ENCODE peak calls at places on chromosomes 6 and 20, in eight cellular contexts. One of them, this sample, is unnamed.

GRCh38 chr20:43513298-43514061 is 6.0 kb downstream of the L3MBTL1 start:
- DNase-seq in effector CD4-positive, alpha-beta T cell: no peak
- DNase-seq in fibroblast of lung: no peak
- DNase-seq in NCI-H1694 treated with DMSO at 0.1 percent for 48 hours: no peak
- DNase-seq in hepatocyte: no peak
- DNase-seq in small intestine: no peak
- DNase-seq in brain microvascular endothelial cell: no peak
- DNase-seq in activated T-helper 1 cell treated with Interleukin-2 at 50 U/mL for 16 hours: no peak
- DNase-seq in this sample: no peak

GRCh38 chr6:9927271-9927670 is 487.6 kb downstream of the TFAP2A start:
- DNase-seq in effector CD4-positive, alpha-beta T cell: no peak
- DNase-seq in fibroblast of lung: no peak
- DNase-seq in NCI-H1694 treated with DMSO at 0.1 percent for 48 hours: no peak
- DNase-seq in hepatocyte: no peak
- DNase-seq in small intestine: no peak
- DNase-seq in brain microvascular endothelial cell: no peak
- DNase-seq in activated T-helper 1 cell treated with Interleukin-2 at 50 U/mL for 16 hours: no peak
- DNase-seq in this sample: no peak

GRCh38 chr6:24520929-24521546 is 26.3 kb downstream of the ALDH5A1 start:
- DNase-seq in effector CD4-positive, alpha-beta T cell: no peak
- DNase-seq in fibroblast of lung: no peak
- DNase-seq in NCI-H1694 treated with DMSO at 0.1 percent for 48 hours: no peak
- DNase-seq in hepatocyte: peak
- DNase-seq in small intestine: peak
- DNase-seq in brain microvascular endothelial cell: peak
- DNase-seq in activated T-helper 1 cell treated with Interleukin-2 at 50 U/mL for 16 hours: peak
- DNase-seq in this sample: peak

GRCh38 chr6:166465671-166466087 is 82.9 kb upstream of the MPC1 start:
- DNase-seq in effector CD4-positive, alpha-beta T cell: no peak
- DNase-seq in fibroblast of lung: peak
- DNase-seq in NCI-H1694 treated with DMSO at 0.1 percent for 48 hours: no peak
- DNase-seq in hepatocyte: no peak
- DNase-seq in small intestine: no peak
- DNase-seq in brain microvascular endothelial cell: no peak
- DNase-seq in activated T-helper 1 cell treated with Interleukin-2 at 50 U/mL for 16 hours: no peak
- DNase-seq in this sample: peak

GRCh38 chr6:41901882-41902519 is 6.8 kb upstream of the USP49 start:
- DNase-seq in effector CD4-positive, alpha-beta T cell: peak
- DNase-seq in fibroblast of lung: no peak
- DNase-seq in NCI-H1694 treated with DMSO at 0.1 percent for 48 hours: no peak
- DNase-seq in hepatocyte: no peak
- DNase-seq in small intestine: peak
- DNase-seq in brain microvascular endothelial cell: no peak
- DNase-seq in activated T-helper 1 cell treated with Interleukin-2 at 50 U/mL for 16 hours: peak
- DNase-seq in this sample: peak

GRCh38 chr6:151379933-151380847 is 11.2 kb downstream of the ZBTB2 start:
- DNase-seq in effector CD4-positive, alpha-beta T cell: no peak
- DNase-seq in fibroblast of lung: peak
- DNase-seq in NCI-H1694 treated with DMSO at 0.1 percent for 48 hours: no peak
- DNase-seq in hepatocyte: no peak
- DNase-seq in small intestine: peak
- DNase-seq in brain microvascular endothelial cell: no peak
- DNase-seq in activated T-helper 1 cell treated with Interleukin-2 at 50 U/mL for 16 hours: no peak
- DNase-seq in this sample: no peak

GRCh38 chr6:47478233-47479155 is 905 bp downstream of the CD2AP start:
- DNase-seq in effector CD4-positive, alpha-beta T cell: no peak
- DNase-seq in fibroblast of lung: peak
- DNase-seq in NCI-H1694 treated with DMSO at 0.1 percent for 48 hours: no peak
- DNase-seq in hepatocyte: peak
- DNase-seq in small intestine: peak
- DNase-seq in brain microvascular endothelial cell: no peak
- DNase-seq in activated T-helper 1 cell treated with Interleukin-2 at 50 U/mL for 16 hours: no peak
- DNase-seq in this sample: peak

GRCh38 chr6:25154034-25154596 is 125.1 kb upstream of the CARMIL1 start:
- DNase-seq in effector CD4-positive, alpha-beta T cell: no peak
- DNase-seq in fibroblast of lung: no peak
- DNase-seq in NCI-H1694 treated with DMSO at 0.1 percent for 48 hours: no peak
- DNase-seq in hepatocyte: no peak
- DNase-seq in small intestine: no peak
- DNase-seq in brain microvascular endothelial cell: no peak
- DNase-seq in activated T-helper 1 cell treated with Interleukin-2 at 50 U/mL for 16 hours: no peak
- DNase-seq in this sample: no peak

GRCh38 chr6:73857341-73857890 is 161.4 kb downstream of the CD109 start:
- DNase-seq in effector CD4-positive, alpha-beta T cell: no peak
- DNase-seq in fibroblast of lung: no peak
- DNase-seq in NCI-H1694 treated with DMSO at 0.1 percent for 48 hours: no peak
- DNase-seq in hepatocyte: no peak
- DNase-seq in small intestine: no peak
- DNase-seq in brain microvascular endothelial cell: no peak
- DNase-seq in activated T-helper 1 cell treated with Interleukin-2 at 50 U/mL for 16 hours: no peak
- DNase-seq in this sample: no peak

GRCh38 chr6:43838276-43839036 is 68.4 kb downstream of the VEGFA start:
- DNase-seq in effector CD4-positive, alpha-beta T cell: no peak
- DNase-seq in fibroblast of lung: peak
- DNase-seq in NCI-H1694 treated with DMSO at 0.1 percent for 48 hours: no peak
- DNase-seq in hepatocyte: peak
- DNase-seq in small intestine: peak
- DNase-seq in brain microvascular endothelial cell: peak
- DNase-seq in activated T-helper 1 cell treated with Interleukin-2 at 50 U/mL for 16 hours: no peak
- DNase-seq in this sample: peak

GRCh38 chr6:17334265-17334664 is 53.1 kb downstream of the RBM24 start:
- DNase-seq in effector CD4-positive, alpha-beta T cell: no peak
- DNase-seq in fibroblast of lung: peak
- DNase-seq in NCI-H1694 treated with DMSO at 0.1 percent for 48 hours: no peak
- DNase-seq in hepatocyte: no peak
- DNase-seq in small intestine: no peak
- DNase-seq in brain microvascular endothelial cell: peak
- DNase-seq in activated T-helper 1 cell treated with Interleukin-2 at 50 U/mL for 16 hours: no peak
- DNase-seq in this sample: no peak

GRCh38 chr6:159978291-159979135 is 9.6 kb downstream of the IGF2R start:
- DNase-seq in effector CD4-positive, alpha-beta T cell: no peak
- DNase-seq in fibroblast of lung: peak
- DNase-seq in NCI-H1694 treated with DMSO at 0.1 percent for 48 hours: no peak
- DNase-seq in hepatocyte: no peak
- DNase-seq in small intestine: peak
- DNase-seq in brain microvascular endothelial cell: no peak
- DNase-seq in activated T-helper 1 cell treated with Interleukin-2 at 50 U/mL for 16 hours: no peak
- DNase-seq in this sample: no peak

GRCh38 chr20:34299925-34300806 is 3.0 kb downstream of the AHCY start:
- DNase-seq in effector CD4-positive, alpha-beta T cell: no peak
- DNase-seq in fibroblast of lung: no peak
- DNase-seq in NCI-H1694 treated with DMSO at 0.1 percent for 48 hours: no peak
- DNase-seq in hepatocyte: peak
- DNase-seq in small intestine: no peak
- DNase-seq in brain microvascular endothelial cell: no peak
- DNase-seq in activated T-helper 1 cell treated with Interleukin-2 at 50 U/mL for 16 hours: no peak
- DNase-seq in this sample: peak

GRCh38 chr20:44070139-44070900 is 116.7 kb downstream of the JPH2 start:
- DNase-seq in effector CD4-positive, alpha-beta T cell: peak
- DNase-seq in fibroblast of lung: no peak
- DNase-seq in NCI-H1694 treated with DMSO at 0.1 percent for 48 hours: no peak
- DNase-seq in hepatocyte: no peak
- DNase-seq in small intestine: no peak
- DNase-seq in brain microvascular endothelial cell: no peak
- DNase-seq in activated T-helper 1 cell treated with Interleukin-2 at 50 U/mL for 16 hours: peak
- DNase-seq in this sample: no peak

GRCh38 chr6:154653853-154654252 is 79.4 kb upstream of the SCAF8 start:
- DNase-seq in effector CD4-positive, alpha-beta T cell: no peak
- DNase-seq in fibroblast of lung: peak
- DNase-seq in NCI-H1694 treated with DMSO at 0.1 percent for 48 hours: no peak
- DNase-seq in hepatocyte: peak
- DNase-seq in small intestine: peak
- DNase-seq in brain microvascular endothelial cell: peak
- DNase-seq in activated T-helper 1 cell treated with Interleukin-2 at 50 U/mL for 16 hours: no peak
- DNase-seq in this sample: peak

GRCh38 chr6:53793318-53793975 is 1.4 kb upstream of the LRRC1 start:
- DNase-seq in effector CD4-positive, alpha-beta T cell: peak
- DNase-seq in fibroblast of lung: peak
- DNase-seq in NCI-H1694 treated with DMSO at 0.1 percent for 48 hours: peak
- DNase-seq in hepatocyte: peak
- DNase-seq in small intestine: peak
- DNase-seq in brain microvascular endothelial cell: peak
- DNase-seq in activated T-helper 1 cell treated with Interleukin-2 at 50 U/mL for 16 hours: no peak
- DNase-seq in this sample: peak

GRCh38 chr6:122722746-122723145 is 56.8 kb upstream of the FABP7 start:
- DNase-seq in effector CD4-positive, alpha-beta T cell: no peak
- DNase-seq in fibroblast of lung: peak
- DNase-seq in NCI-H1694 treated with DMSO at 0.1 percent for 48 hours: no peak
- DNase-seq in hepatocyte: no peak
- DNase-seq in small intestine: no peak
- DNase-seq in brain microvascular endothelial cell: peak
- DNase-seq in activated T-helper 1 cell treated with Interleukin-2 at 50 U/mL for 16 hours: no peak
- DNase-seq in this sample: no peak

GRCh38 chr6:133724726-133725125 is 164.2 kb upstream of the TCF21 start:
- DNase-seq in effector CD4-positive, alpha-beta T cell: no peak
- DNase-seq in fibroblast of lung: peak
- DNase-seq in NCI-H1694 treated with DMSO at 0.1 percent for 48 hours: no peak
- DNase-seq in hepatocyte: no peak
- DNase-seq in small intestine: no peak
- DNase-seq in brain microvascular endothelial cell: peak
- DNase-seq in activated T-helper 1 cell treated with Interleukin-2 at 50 U/mL for 16 hours: no peak
- DNase-seq in this sample: peak

GRCh38 chr6:7121704-7122241 is 14.0 kb downstream of the RREB1 start:
- DNase-seq in effector CD4-positive, alpha-beta T cell: no peak
- DNase-seq in fibroblast of lung: no peak
- DNase-seq in NCI-H1694 treated with DMSO at 0.1 percent for 48 hours: no peak
- DNase-seq in hepatocyte: no peak
- DNase-seq in small intestine: no peak
- DNase-seq in brain microvascular endothelial cell: no peak
- DNase-seq in activated T-helper 1 cell treated with Interleukin-2 at 50 U/mL for 16 hours: no peak
- DNase-seq in this sample: no peak

GRCh38 chr6:164108869-164109769 is 694.6 kb downstream of the QKI start:
- DNase-seq in effector CD4-positive, alpha-beta T cell: no peak
- DNase-seq in fibroblast of lung: peak
- DNase-seq in NCI-H1694 treated with DMSO at 0.1 percent for 48 hours: peak
- DNase-seq in hepatocyte: no peak
- DNase-seq in small intestine: no peak
- DNase-seq in brain microvascular endothelial cell: no peak
- DNase-seq in activated T-helper 1 cell treated with Interleukin-2 at 50 U/mL for 16 hours: no peak
- DNase-seq in this sample: peak

GRCh38 chr6:113209315-113209714 is 647.8 kb upstream of the MARCKS start:
- DNase-seq in effector CD4-positive, alpha-beta T cell: no peak
- DNase-seq in fibroblast of lung: no peak
- DNase-seq in NCI-H1694 treated with DMSO at 0.1 percent for 48 hours: no peak
- DNase-seq in hepatocyte: no peak
- DNase-seq in small intestine: no peak
- DNase-seq in brain microvascular endothelial cell: no peak
- DNase-seq in activated T-helper 1 cell treated with Interleukin-2 at 50 U/mL for 16 hours: no peak
- DNase-seq in this sample: no peak

GRCh38 chr6:13614126-13614925 is 809 bp upstream of the NOL7 start:
- DNase-seq in effector CD4-positive, alpha-beta T cell: peak
- DNase-seq in fibroblast of lung: peak
- DNase-seq in NCI-H1694 treated with DMSO at 0.1 percent for 48 hours: peak
- DNase-seq in hepatocyte: peak
- DNase-seq in small intestine: peak
- DNase-seq in brain microvascular endothelial cell: peak
- DNase-seq in activated T-helper 1 cell treated with Interleukin-2 at 50 U/mL for 16 hours: no peak
- DNase-seq in this sample: peak

GRCh38 chr6:151451417-151451949 is 443 bp downstream of the RMND1 start:
- DNase-seq in effector CD4-positive, alpha-beta T cell: no peak
- DNase-seq in fibroblast of lung: no peak
- DNase-seq in NCI-H1694 treated with DMSO at 0.1 percent for 48 hours: no peak
- DNase-seq in hepatocyte: no peak
- DNase-seq in small intestine: no peak
- DNase-seq in brain microvascular endothelial cell: no peak
- DNase-seq in activated T-helper 1 cell treated with Interleukin-2 at 50 U/mL for 16 hours: no peak
- DNase-seq in this sample: no peak

GRCh38 chr6:166780284-166780683 is 153.2 kb upstream of the RPS6KA2 start:
- DNase-seq in effector CD4-positive, alpha-beta T cell: no peak
- DNase-seq in fibroblast of lung: no peak
- DNase-seq in NCI-H1694 treated with DMSO at 0.1 percent for 48 hours: no peak
- DNase-seq in hepatocyte: no peak
- DNase-seq in small intestine: no peak
- DNase-seq in brain microvascular endothelial cell: no peak
- DNase-seq in activated T-helper 1 cell treated with Interleukin-2 at 50 U/mL for 16 hours: no peak
- DNase-seq in this sample: no peak

GRCh38 chr6:129667621-129668020 is 42.4 kb downstream of the ARHGAP18 start:
- DNase-seq in effector CD4-positive, alpha-beta T cell: no peak
- DNase-seq in fibroblast of lung: peak
- DNase-seq in NCI-H1694 treated with DMSO at 0.1 percent for 48 hours: no peak
- DNase-seq in hepatocyte: no peak
- DNase-seq in small intestine: peak
- DNase-seq in brain microvascular endothelial cell: peak
- DNase-seq in activated T-helper 1 cell treated with Interleukin-2 at 50 U/mL for 16 hours: no peak
- DNase-seq in this sample: no peak

GRCh38 chr20:2398453-2398852 is 17.8 kb downstream of the TGM6 start:
- DNase-seq in effector CD4-positive, alpha-beta T cell: no peak
- DNase-seq in fibroblast of lung: no peak
- DNase-seq in NCI-H1694 treated with DMSO at 0.1 percent for 48 hours: no peak
- DNase-seq in hepatocyte: no peak
- DNase-seq in small intestine: no peak
- DNase-seq in brain microvascular endothelial cell: no peak
- DNase-seq in activated T-helper 1 cell treated with Interleukin-2 at 50 U/mL for 16 hours: no peak
- DNase-seq in this sample: no peak

GRCh38 chr6:81648502-81648901 is 104.0 kb downstream of the TENT5A start:
- DNase-seq in effector CD4-positive, alpha-beta T cell: no peak
- DNase-seq in fibroblast of lung: no peak
- DNase-seq in NCI-H1694 treated with DMSO at 0.1 percent for 48 hours: no peak
- DNase-seq in hepatocyte: no peak
- DNase-seq in small intestine: no peak
- DNase-seq in brain microvascular endothelial cell: no peak
- DNase-seq in activated T-helper 1 cell treated with Interleukin-2 at 50 U/mL for 16 hours: no peak
- DNase-seq in this sample: no peak

GRCh38 chr6:54754406-54754805 is 92.2 kb upstream of the FAM83B start:
- DNase-seq in effector CD4-positive, alpha-beta T cell: no peak
- DNase-seq in fibroblast of lung: no peak
- DNase-seq in NCI-H1694 treated with DMSO at 0.1 percent for 48 hours: no peak
- DNase-seq in hepatocyte: no peak
- DNase-seq in small intestine: no peak
- DNase-seq in brain microvascular endothelial cell: no peak
- DNase-seq in activated T-helper 1 cell treated with Interleukin-2 at 50 U/mL for 16 hours: no peak
- DNase-seq in this sample: no peak

GRCh38 chr20:25525857-25526256 is 59.5 kb downstream of the NINL start:
- DNase-seq in effector CD4-positive, alpha-beta T cell: no peak
- DNase-seq in fibroblast of lung: peak
- DNase-seq in NCI-H1694 treated with DMSO at 0.1 percent for 48 hours: no peak
- DNase-seq in hepatocyte: peak
- DNase-seq in small intestine: no peak
- DNase-seq in brain microvascular endothelial cell: peak
- DNase-seq in activated T-helper 1 cell treated with Interleukin-2 at 50 U/mL for 16 hours: no peak
- DNase-seq in this sample: peak

GRCh38 chr20:36717657-36718056 is 28.2 kb downstream of the NDRG3 start:
- DNase-seq in effector CD4-positive, alpha-beta T cell: no peak
- DNase-seq in fibroblast of lung: no peak
- DNase-seq in NCI-H1694 treated with DMSO at 0.1 percent for 48 hours: no peak
- DNase-seq in hepatocyte: no peak
- DNase-seq in small intestine: peak
- DNase-seq in brain microvascular endothelial cell: no peak
- DNase-seq in activated T-helper 1 cell treated with Interleukin-2 at 50 U/mL for 16 hours: no peak
- DNase-seq in this sample: no peak

GRCh38 chr6:128519931-128520435 is 416 bp downstream of the PTPRK start:
- DNase-seq in effector CD4-positive, alpha-beta T cell: peak
- DNase-seq in fibroblast of lung: no peak
- DNase-seq in NCI-H1694 treated with DMSO at 0.1 percent for 48 hours: peak
- DNase-seq in hepatocyte: no peak
- DNase-seq in small intestine: peak
- DNase-seq in brain microvascular endothelial cell: no peak
- DNase-seq in activated T-helper 1 cell treated with Interleukin-2 at 50 U/mL for 16 hours: peak
- DNase-seq in this sample: peak

GRCh38 chr6:139416146-139416545 is 41.7 kb upstream of the CITED2 start:
- DNase-seq in effector CD4-positive, alpha-beta T cell: no peak
- DNase-seq in fibroblast of lung: no peak
- DNase-seq in NCI-H1694 treated with DMSO at 0.1 percent for 48 hours: no peak
- DNase-seq in hepatocyte: no peak
- DNase-seq in small intestine: no peak
- DNase-seq in brain microvascular endothelial cell: no peak
- DNase-seq in activated T-helper 1 cell treated with Interleukin-2 at 50 U/mL for 16 hours: no peak
- DNase-seq in this sample: no peak

GRCh38 chr6:144007779-144008500 is at the start of gene PLAGL1:
- DNase-seq in effector CD4-positive, alpha-beta T cell: no peak
- DNase-seq in fibroblast of lung: peak
- DNase-seq in NCI-H1694 treated with DMSO at 0.1 percent for 48 hours: no peak
- DNase-seq in hepatocyte: peak
- DNase-seq in small intestine: peak
- DNase-seq in brain microvascular endothelial cell: peak
- DNase-seq in activated T-helper 1 cell treated with Interleukin-2 at 50 U/mL for 16 hours: no peak
- DNase-seq in this sample: peak